ENCODE peak calls at places on chromosomes 13 and 19, in ten cellular contexts. One of them, this sample, is unnamed.

GRCh38 chr19:17346109-17346671 is 8.8 kb downstream of the GTPBP3 start:
- DNase-seq in skeletal muscle cell: no peak
- DNase-seq in NCI-H510A: no peak
- DNase-seq in tibial nerve: peak
- DNase-seq in AG04449: no peak
- DNase-seq in sigmoid colon: peak
- DNase-seq in cardiac fibroblast: peak
- DNase-seq in H9: peak
- DNase-seq in PC-3: peak
- DNase-seq in AG08395: peak
- DNase-seq in this sample: peak

GRCh38 chr13:46281779-46282178 is 70.1 kb downstream of the LRRC63 start:
- DNase-seq in skeletal muscle cell: no peak
- DNase-seq in NCI-H510A: no peak
- DNase-seq in tibial nerve: no peak
- DNase-seq in AG04449: no peak
- DNase-seq in sigmoid colon: no peak
- DNase-seq in cardiac fibroblast: no peak
- DNase-seq in H9: no peak
- DNase-seq in PC-3: no peak
- DNase-seq in AG08395: no peak
- DNase-seq in this sample: no peak

GRCh38 chr13:113187905-113188595 is 20.4 kb downstream of the PCID2 start:
- DNase-seq in skeletal muscle cell: no peak
- DNase-seq in NCI-H510A: no peak
- DNase-seq in tibial nerve: no peak
- DNase-seq in AG04449: no peak
- DNase-seq in sigmoid colon: no peak
- DNase-seq in cardiac fibroblast: no peak
- DNase-seq in H9: no peak
- DNase-seq in PC-3: no peak
- DNase-seq in AG08395: no peak
- DNase-seq in this sample: no peak

GRCh38 chr13:95212962-95213850 is 88.0 kb downstream of the ABCC4 start:
- DNase-seq in skeletal muscle cell: no peak
- DNase-seq in NCI-H510A: no peak
- DNase-seq in tibial nerve: no peak
- DNase-seq in AG04449: no peak
- DNase-seq in sigmoid colon: no peak
- DNase-seq in cardiac fibroblast: no peak
- DNase-seq in H9: no peak
- DNase-seq in PC-3: peak
- DNase-seq in AG08395: no peak
- DNase-seq in this sample: no peak

GRCh38 chr13:44692173-44692713 is 116.1 kb upstream of the TSC22D1 start:
- DNase-seq in skeletal muscle cell: no peak
- DNase-seq in NCI-H510A: no peak
- DNase-seq in tibial nerve: no peak
- DNase-seq in AG04449: no peak
- DNase-seq in sigmoid colon: no peak
- DNase-seq in cardiac fibroblast: no peak
- DNase-seq in H9: peak
- DNase-seq in PC-3: peak
- DNase-seq in AG08395: no peak
- DNase-seq in this sample: no peak

GRCh38 chr13:112182831-112183543 is 116.0 kb downstream of the SOX1 start:
- DNase-seq in skeletal muscle cell: no peak
- DNase-seq in NCI-H510A: no peak
- DNase-seq in tibial nerve: no peak
- DNase-seq in AG04449: no peak
- DNase-seq in sigmoid colon: no peak
- DNase-seq in cardiac fibroblast: no peak
- DNase-seq in H9: no peak
- DNase-seq in PC-3: no peak
- DNase-seq in AG08395: no peak
- DNase-seq in this sample: no peak

GRCh38 chr13:98335721-98336120 is 158.7 kb upstream of the RNF113B start:
- DNase-seq in skeletal muscle cell: no peak
- DNase-seq in NCI-H510A: no peak
- DNase-seq in tibial nerve: no peak
- DNase-seq in AG04449: no peak
- DNase-seq in sigmoid colon: no peak
- DNase-seq in cardiac fibroblast: no peak
- DNase-seq in H9: no peak
- DNase-seq in PC-3: no peak
- DNase-seq in AG08395: no peak
- DNase-seq in this sample: no peak

GRCh38 chr19:21321996-21322395 is 7.2 kb downstream of the ZNF708 start:
- DNase-seq in skeletal muscle cell: no peak
- DNase-seq in NCI-H510A: no peak
- DNase-seq in tibial nerve: no peak
- DNase-seq in AG04449: no peak
- DNase-seq in sigmoid colon: no peak
- DNase-seq in cardiac fibroblast: peak
- DNase-seq in H9: no peak
- DNase-seq in PC-3: no peak
- DNase-seq in AG08395: no peak
- DNase-seq in this sample: no peak

GRCh38 chr19:42325896-42326771 is 699 bp downstream of the MEGF8 start:
- DNase-seq in skeletal muscle cell: no peak
- DNase-seq in NCI-H510A: no peak
- DNase-seq in tibial nerve: no peak
- DNase-seq in AG04449: no peak
- DNase-seq in sigmoid colon: no peak
- DNase-seq in cardiac fibroblast: no peak
- DNase-seq in H9: peak
- DNase-seq in PC-3: no peak
- DNase-seq in AG08395: no peak
- DNase-seq in this sample: peak

GRCh38 chr19:47891923-47892666 is 6.0 kb upstream of the SULT2A1 start:
- DNase-seq in skeletal muscle cell: no peak
- DNase-seq in NCI-H510A: no peak
- DNase-seq in tibial nerve: no peak
- DNase-seq in AG04449: no peak
- DNase-seq in sigmoid colon: peak
- DNase-seq in cardiac fibroblast: peak
- DNase-seq in H9: peak
- DNase-seq in PC-3: no peak
- DNase-seq in AG08395: no peak
- DNase-seq in this sample: peak

GRCh38 chr19:52786078-52786463 is 520 bp downstream of the ZNF600 start:
- DNase-seq in skeletal muscle cell: no peak
- DNase-seq in NCI-H510A: no peak
- DNase-seq in tibial nerve: no peak
- DNase-seq in AG04449: no peak
- DNase-seq in sigmoid colon: no peak
- DNase-seq in cardiac fibroblast: no peak
- DNase-seq in H9: no peak
- DNase-seq in PC-3: peak
- DNase-seq in AG08395: no peak
- DNase-seq in this sample: no peak

GRCh38 chr13:107866007-107866665 is 349.2 kb downstream of the LIG4 start:
- DNase-seq in skeletal muscle cell: no peak
- DNase-seq in NCI-H510A: peak
- DNase-seq in tibial nerve: no peak
- DNase-seq in AG04449: no peak
- DNase-seq in sigmoid colon: no peak
- DNase-seq in cardiac fibroblast: peak
- DNase-seq in H9: peak
- DNase-seq in PC-3: peak
- DNase-seq in AG08395: no peak
- DNase-seq in this sample: peak

GRCh38 chr19:1214862-1215731 is 9.5 kb downstream of the STK11 start:
- DNase-seq in skeletal muscle cell: no peak
- DNase-seq in NCI-H510A: no peak
- DNase-seq in tibial nerve: no peak
- DNase-seq in AG04449: no peak
- DNase-seq in sigmoid colon: peak
- DNase-seq in cardiac fibroblast: no peak
- DNase-seq in H9: no peak
- DNase-seq in PC-3: peak
- DNase-seq in AG08395: peak
- DNase-seq in this sample: no peak

GRCh38 chr19:12773571-12773970 is 1.8 kb downstream of the HOOK2 start:
- DNase-seq in skeletal muscle cell: no peak
- DNase-seq in NCI-H510A: no peak
- DNase-seq in tibial nerve: no peak
- DNase-seq in AG04449: no peak
- DNase-seq in sigmoid colon: no peak
- DNase-seq in cardiac fibroblast: peak
- DNase-seq in H9: no peak
- DNase-seq in PC-3: peak
- DNase-seq in AG08395: peak
- DNase-seq in this sample: no peak

GRCh38 chr13:31912641-31913401 is 118.8 kb upstream of the FRY start:
- DNase-seq in skeletal muscle cell: no peak
- DNase-seq in NCI-H510A: no peak
- DNase-seq in tibial nerve: no peak
- DNase-seq in AG04449: no peak
- DNase-seq in sigmoid colon: no peak
- DNase-seq in cardiac fibroblast: peak
- DNase-seq in H9: no peak
- DNase-seq in PC-3: peak
- DNase-seq in AG08395: no peak
- DNase-seq in this sample: no peak

GRCh38 chr19:22733691-22734090 is 50.3 kb downstream of the ZNF99 start:
- DNase-seq in skeletal muscle cell: no peak
- DNase-seq in NCI-H510A: no peak
- DNase-seq in tibial nerve: no peak
- DNase-seq in AG04449: no peak
- DNase-seq in sigmoid colon: no peak
- DNase-seq in cardiac fibroblast: no peak
- DNase-seq in H9: no peak
- DNase-seq in PC-3: no peak
- DNase-seq in AG08395: no peak
- DNase-seq in this sample: no peak

GRCh38 chr13:24043590-24044350 is 116.8 kb upstream of the SPATA13 start:
- DNase-seq in skeletal muscle cell: no peak
- DNase-seq in NCI-H510A: no peak
- DNase-seq in tibial nerve: no peak
- DNase-seq in AG04449: no peak
- DNase-seq in sigmoid colon: no peak
- DNase-seq in cardiac fibroblast: no peak
- DNase-seq in H9: no peak
- DNase-seq in PC-3: no peak
- DNase-seq in AG08395: no peak
- DNase-seq in this sample: no peak

GRCh38 chr13:103007427-103007762 is 58.8 kb downstream of the SLC10A2 start:
- DNase-seq in skeletal muscle cell: no peak
- DNase-seq in NCI-H510A: no peak
- DNase-seq in tibial nerve: no peak
- DNase-seq in AG04449: no peak
- DNase-seq in sigmoid colon: no peak
- DNase-seq in cardiac fibroblast: no peak
- DNase-seq in H9: no peak
- DNase-seq in PC-3: no peak
- DNase-seq in AG08395: no peak
- DNase-seq in this sample: no peak

GRCh38 chr19:55256562-55257460 is 2.0 kb downstream of the PPP6R1 start:
- DNase-seq in skeletal muscle cell: no peak
- DNase-seq in NCI-H510A: no peak
- DNase-seq in tibial nerve: no peak
- DNase-seq in AG04449: no peak
- DNase-seq in sigmoid colon: no peak
- DNase-seq in cardiac fibroblast: no peak
- DNase-seq in H9: no peak
- DNase-seq in PC-3: peak
- DNase-seq in AG08395: no peak
- DNase-seq in this sample: no peak

GRCh38 chr13:110163020-110163658 is 143.8 kb downstream of the COL4A1 start:
- DNase-seq in skeletal muscle cell: no peak
- DNase-seq in NCI-H510A: no peak
- DNase-seq in tibial nerve: no peak
- DNase-seq in AG04449: no peak
- DNase-seq in sigmoid colon: no peak
- DNase-seq in cardiac fibroblast: no peak
- DNase-seq in H9: no peak
- DNase-seq in PC-3: no peak
- DNase-seq in AG08395: no peak
- DNase-seq in this sample: no peak

GRCh38 chr19:1598777-1599459 is 6.3 kb upstream of the MBD3 start:
- DNase-seq in skeletal muscle cell: no peak
- DNase-seq in NCI-H510A: no peak
- DNase-seq in tibial nerve: no peak
- DNase-seq in AG04449: no peak
- DNase-seq in sigmoid colon: no peak
- DNase-seq in cardiac fibroblast: no peak
- DNase-seq in H9: no peak
- DNase-seq in PC-3: no peak
- DNase-seq in AG08395: no peak
- DNase-seq in this sample: no peak

GRCh38 chr19:40147693-40148347 is 43.4 kb upstream of the MAP3K10 start:
- DNase-seq in skeletal muscle cell: peak
- DNase-seq in NCI-H510A: no peak
- DNase-seq in tibial nerve: no peak
- DNase-seq in AG04449: peak
- DNase-seq in sigmoid colon: no peak
- DNase-seq in cardiac fibroblast: peak
- DNase-seq in H9: no peak
- DNase-seq in PC-3: peak
- DNase-seq in AG08395: peak
- DNase-seq in this sample: no peak

GRCh38 chr19:6279620-6279930 is 200 bp downstream of the MLLT1 start:
- DNase-seq in skeletal muscle cell: no peak
- DNase-seq in NCI-H510A: no peak
- DNase-seq in tibial nerve: no peak
- DNase-seq in AG04449: no peak
- DNase-seq in sigmoid colon: no peak
- DNase-seq in cardiac fibroblast: no peak
- DNase-seq in H9: no peak
- DNase-seq in PC-3: no peak
- DNase-seq in AG08395: no peak
- DNase-seq in this sample: no peak

GRCh38 chr13:95641291-95641811 is 3.2 kb downstream of the DZIP1 start:
- DNase-seq in skeletal muscle cell: no peak
- DNase-seq in NCI-H510A: peak
- DNase-seq in tibial nerve: no peak
- DNase-seq in AG04449: no peak
- DNase-seq in sigmoid colon: peak
- DNase-seq in cardiac fibroblast: peak
- DNase-seq in H9: peak
- DNase-seq in PC-3: no peak
- DNase-seq in AG08395: peak
- DNase-seq in this sample: peak

GRCh38 chr19:46489445-46490272 is 6.0 kb downstream of the PNMA8B start:
- DNase-seq in skeletal muscle cell: no peak
- DNase-seq in NCI-H510A: no peak
- DNase-seq in tibial nerve: peak
- DNase-seq in AG04449: no peak
- DNase-seq in sigmoid colon: peak
- DNase-seq in cardiac fibroblast: peak
- DNase-seq in H9: no peak
- DNase-seq in PC-3: no peak
- DNase-seq in AG08395: peak
- DNase-seq in this sample: no peak